ENCODE peak calls at places on chromosomes 7 and 10, in four cellular contexts. T, E, Z and C are unnamed samples.

GRCh38 chr10:4568086-4568485 is 257.9 kb upstream of the AKR1E2 start:
- DNase-seq in T (no peak), E (no peak), Z (no peak), C (no peak)

GRCh38 chr7:22569586-22570321 is 69.8 kb upstream of the STEAP1B start:
- DNase-seq in T (no peak), E (no peak), Z (no peak), C (no peak)

GRCh38 chr7:98855610-98856009 is 14.2 kb downstream of the TMEM130 start:
- DNase-seq in T (no peak), E (no peak), Z (no peak), C (no peak)

GRCh38 chr10:5601826-5602225 is 64.6 kb downstream of the ASB13 start:
- DNase-seq in T (no peak), E (no peak), Z (no peak), C (no peak)

GRCh38 chr7:132430863-132431822 is 145.1 kb downstream of the PLXNA4 start:
- DNase-seq in T (peak), E (no peak), Z (no peak), C (no peak)

GRCh38 chr10:29668628-29669027 is 33.9 kb upstream of the SVIL start:
- DNase-seq in T (no peak), E (no peak), Z (no peak), C (no peak)

GRCh38 chr10:127309609-127310008 is 113.2 kb upstream of the INSYN2A start:
- DNase-seq in T (no peak), E (no peak), Z (no peak), C (no peak)

GRCh38 chr7:102304668-102305067 is 18.0 kb downstream of the SH2B2 start:
- DNase-seq in T (no peak), E (no peak), Z (no peak), C (no peak)

GRCh38 chr10:49783645-49784044 is 21.5 kb upstream of the OGDHL start:
- DNase-seq in T (no peak), E (no peak), Z (no peak), C (no peak)

GRCh38 chr7:10122573-10123100 is 851.0 kb upstream of the PHF14 start:
- DNase-seq in T (no peak), E (no peak), Z (no peak), C (peak)

GRCh38 chr10:97889461-97890265 is 40.0 kb downstream of the GOLGA7B start:
- DNase-seq in T (no peak), E (no peak), Z (no peak), C (peak)

GRCh38 chr7:134701272-134701671 is 54.6 kb downstream of the BPGM start:
- DNase-seq in T (peak), E (peak), Z (no peak), C (no peak)

GRCh38 chr7:54111850-54112249 is 430.3 kb upstream of the VSTM2A start:
- DNase-seq in T (no peak), E (no peak), Z (no peak), C (no peak)

GRCh38 chr7:106693659-106694353 is 32.8 kb upstream of the CCDC71L start:
- DNase-seq in T (no peak), E (no peak), Z (no peak), C (no peak)

GRCh38 chr10:72328045-72328828 is 26.5 kb downstream of the DNAJB12 start:
- DNase-seq in T (no peak), E (no peak), Z (peak), C (peak)

GRCh38 chr10:32402499-32402898 is 43.4 kb upstream of the CCDC7 start:
- DNase-seq in T (no peak), E (no peak), Z (no peak), C (no peak)

GRCh38 chr10:59079386-59080226 is 96.8 kb upstream of the PHYHIPL start:
- DNase-seq in T (no peak), E (no peak), Z (no peak), C (no peak)

GRCh38 chr7:157586426-157586955 is 249.7 kb downstream of the DNAJB6 start:
- DNase-seq in T (no peak), E (no peak), Z (no peak), C (no peak)

GRCh38 chr7:132815696-132816334 is 239.5 kb upstream of the PLXNA4 start:
- DNase-seq in T (no peak), E (no peak), Z (no peak), C (no peak)

GRCh38 chr10:110739811-110740271 is 95.7 kb downstream of the RBM20 start:
- DNase-seq in T (no peak), E (no peak), Z (no peak), C (no peak)

GRCh38 chr7:17274551-17275245 is 23.8 kb upstream of the AHR start:
- DNase-seq in T (no peak), E (no peak), Z (no peak), C (no peak)

GRCh38 chr7:17671956-17672355 is 268.3 kb downstream of the SNX13 start:
- DNase-seq in T (no peak), E (no peak), Z (no peak), C (no peak)

GRCh38 chr10:86260564-86260963 is 106.0 kb downstream of the GRID1 start:
- DNase-seq in T (no peak), E (no peak), Z (no peak), C (no peak)

GRCh38 chr7:77409005-77409738 is 7.0 kb downstream of the GSAP start:
- DNase-seq in T (no peak), E (no peak), Z (peak), C (no peak)

GRCh38 chr7:18144171-18144570 is 116.5 kb upstream of the PRPS1L1 start:
- DNase-seq in T (no peak), E (no peak), Z (no peak), C (no peak)

GRCh38 chr10:100006241-100006886 is 3.4 kb downstream of the DNMBP start:
- DNase-seq in T (no peak), E (no peak), Z (peak), C (no peak)

GRCh38 chr10:123893651-123894050 is 2.0 kb upstream of the CPXM2 start:
- DNase-seq in T (no peak), E (no peak), Z (no peak), C (no peak)

GRCh38 chr10:116274141-116274861 is 1.3 kb upstream of the GFRA1 start:
- DNase-seq in T (no peak), E (peak), Z (no peak), C (no peak)

GRCh38 chr7:157846281-157846680 is 509.5 kb downstream of the DNAJB6 start:
- DNase-seq in T (no peak), E (no peak), Z (no peak), C (no peak)

GRCh38 chr10:125064681-125065492 is 95.5 kb downstream of the CTBP2 start:
- DNase-seq in T (no peak), E (peak), Z (no peak), C (no peak)

GRCh38 chr7:102273749-102274712 is 12.6 kb upstream of the SH2B2 start:
- DNase-seq in T (no peak), E (no peak), Z (peak), C (no peak)

GRCh38 chr10:116437076-116437692 is 9.5 kb downstream of the PNLIPRP3 start:
- DNase-seq in T (no peak), E (no peak), Z (no peak), C (no peak)

GRCh38 chr7:11570922-11571550 is 261.0 kb downstream of the THSD7A start:
- DNase-seq in T (no peak), E (no peak), Z (no peak), C (no peak)
- H3K27ac ChIP-seq in T (no peak), E (no peak), Z (no peak), C (no peak)

GRCh38 chr10:67284589-67284988 is 358.8 kb downstream of the LRRTM3 start:
- DNase-seq in T (no peak), E (no peak), Z (no peak), C (no peak)

GRCh38 chr10:67282871-67283270 is 357.0 kb downstream of the LRRTM3 start:
- DNase-seq in T (no peak), E (no peak), Z (no peak), C (no peak)

GRCh38 chr10:67288688-67289410 is 363.0 kb downstream of the LRRTM3 start:
- DNase-seq in T (no peak), E (no peak), Z (no peak), C (no peak)
- H3K27ac ChIP-seq in T (no peak), E (no peak), Z (no peak), C (no peak)

GRCh38 chr7:90919766-90920165 is 323.6 kb downstream of the CDK14 start:
- DNase-seq in T (no peak), E (no peak), Z (no peak), C (no peak)
- H3K27ac ChIP-seq in T (no peak), E (no peak), Z (no peak), C (no peak)

DNA sequence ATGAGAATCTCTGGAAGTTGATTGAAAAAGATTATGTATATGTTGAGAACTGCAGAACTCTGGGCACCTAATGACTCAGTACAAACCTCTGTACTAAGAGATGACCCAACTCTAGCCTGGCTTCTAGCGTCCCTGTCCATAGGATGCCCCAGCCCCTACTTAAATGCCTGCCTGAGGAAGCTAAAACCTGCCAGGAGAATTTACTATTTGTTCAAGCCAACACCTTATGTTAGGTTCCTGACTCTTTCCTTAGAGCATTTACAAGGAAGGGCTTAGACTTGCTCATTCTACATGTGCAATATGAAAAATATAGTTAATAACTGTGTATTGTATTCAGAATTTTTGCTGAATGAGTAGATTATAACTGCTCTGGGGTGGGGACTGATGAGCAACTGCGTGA is 37.5 kb upstream of the AOAH start:
- DNase-seq in T (no peak), E (no peak), Z (no peak), C (no peak)
- H3K27ac ChIP-seq in T (no peak), E (no peak), Z (no peak), C (no peak)

DNA sequence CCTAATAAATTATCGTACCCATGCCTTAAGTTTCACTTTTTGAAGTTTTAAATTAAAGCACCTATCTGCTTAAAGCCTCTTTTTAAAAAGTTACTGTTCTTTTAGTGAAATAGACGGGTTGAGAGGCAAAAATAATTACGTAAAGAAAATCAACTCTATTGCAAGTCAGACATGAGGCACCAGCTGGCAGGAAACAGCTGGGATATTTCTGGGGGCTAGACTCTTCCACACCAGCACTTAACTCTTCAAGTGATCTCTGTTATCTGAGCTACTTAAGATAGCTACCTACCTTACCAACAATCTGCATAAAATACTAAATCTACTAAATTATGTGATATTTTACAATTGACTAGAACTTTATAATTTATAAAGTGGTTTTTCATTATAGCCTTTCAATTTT is 35.8 kb downstream of the GBF1 start:
- DNase-seq in T (no peak), E (no peak), Z (no peak), C (no peak)
- H3K27ac ChIP-seq in T (no peak), E (no peak), Z (no peak), C (no peak)

GRCh38 chr10:21885940-21886339 is 117.6 kb downstream of the DNAJC1 start:
- DNase-seq in T (no peak), E (peak), Z (no peak), C (no peak)
- H3K27ac ChIP-seq in T (no peak), E (no peak), Z (no peak), C (no peak)

DNA sequence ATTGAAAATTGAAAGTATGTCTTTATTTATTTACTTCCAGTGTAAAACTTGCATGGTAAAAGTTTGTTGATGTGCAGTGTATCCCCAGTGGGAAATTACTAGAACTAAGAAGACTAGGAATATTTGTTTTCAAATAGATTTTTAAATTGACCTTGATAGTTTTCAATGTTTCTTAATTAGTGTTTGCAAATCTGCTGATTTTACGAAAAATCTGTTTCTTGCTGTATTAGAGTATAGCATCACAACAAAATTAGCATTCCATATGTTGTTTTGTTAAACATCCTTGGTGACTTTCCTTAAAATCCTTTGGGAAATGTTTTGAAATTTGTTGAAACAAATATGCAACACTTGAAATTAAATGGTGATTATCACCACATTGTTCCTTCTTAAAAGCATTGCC is 425.9 kb downstream of the SUGCT start:
- DNase-seq in T (no peak), E (no peak), Z (no peak), C (no peak)
- H3K27ac ChIP-seq in T (no peak), E (no peak), Z (no peak), C (no peak)

GRCh38 chr10:95287281-95287680 is 3.5 kb downstream of the PDLIM1 start:
- DNase-seq in T (no peak), E (no peak), Z (no peak), C (no peak)
- H3K27ac ChIP-seq in T (no peak), E (no peak), Z (peak), C (no peak)